ENCODE peak calls at places on chromosomes 3 and 15, in six cellular contexts. U is Peyer's patch, T is pancreas, G is IMR-90, D is tibial artery, M is aorta. K is an unnamed sample.
A peak's percentile ranks its signal among the peaks of the same experiment; 100 is the strongest.

GRCh38 chr3:35383719-35384555 is 255.4 kb upstream of the ARPP21 start:
- DNase-seq in U (no peak), T (no peak), G (no peak), D (no peak), M (no peak), K (no peak)

GRCh38 chr3:15220056-15220455 is 14.0 kb downstream of the CAPN7 start:
- DNase-seq in U (no peak), T (no peak), G (no peak), D (no peak), M (no peak), K (no peak)

GRCh38 chr15:65414841-65415621 is 7.7 kb downstream of the IGDCC4 start:
- DNase-seq in U (no peak), T (peak; percentile 70), G (peak; percentile 76), D (no peak), M (no peak), K (no peak)

GRCh38 chr15:89665449-89666146 is 10.3 kb upstream of the KIF7 start:
- DNase-seq in U (peak; percentile 66), T (peak; percentile 55), G (peak; percentile 59), D (peak; percentile 80), M (peak; percentile 91), K (no peak)

GRCh38 chr15:34582461-34583357 is 742 bp downstream of the GOLGA8B start:
- DNase-seq in U (peak; percentile 60), T (peak; percentile 63), G (peak; percentile 8), D (no peak), M (peak; percentile 77), K (peak; percentile 28)

GRCh38 chr15:45199136-45199810 is 11.5 kb upstream of the SHF start:
- DNase-seq in U (peak; percentile 67), T (peak; percentile 23), G (no peak), D (no peak), M (no peak), K (peak; percentile 60)

GRCh38 chr3:48090166-48090939 is 74.1 kb upstream of the MAP4 start:
- DNase-seq in U (no peak), T (no peak), G (no peak), D (no peak), M (no peak), K (no peak)

GRCh38 chr15:92648190-92648875 is 7.2 kb downstream of the FAM174B start:
- DNase-seq in U (no peak), T (no peak), G (no peak), D (no peak), M (no peak), K (no peak)

GRCh38 chr3:100737334-100737733 is 28.0 kb downstream of the TFG start:
- DNase-seq in U (no peak), T (no peak), G (peak; percentile 15), D (no peak), M (no peak), K (peak; percentile 1)

GRCh38 chr15:69475769-69476358 is 23.2 kb downstream of the RPLP1 start:
- DNase-seq in U (peak; percentile 91), T (peak; percentile 61), G (peak; percentile 63), D (peak; percentile 85), M (peak; percentile 92), K (peak; percentile 77)

GRCh38 chr15:89462198-89462912 is 34.0 kb downstream of the RHCG start:
- DNase-seq in U (no peak), T (peak; percentile 89), G (peak; percentile 23), D (no peak), M (peak; percentile 33), K (no peak)

GRCh38 chr3:20250786-20251185 is 64.8 kb upstream of the SGO1 start:
- DNase-seq in U (no peak), T (no peak), G (no peak), D (no peak), M (no peak), K (no peak)

GRCh38 chr15:65355983-65356353 is 21.8 kb downstream of the IGDCC3 start:
- DNase-seq in U (no peak), T (no peak), G (no peak), D (no peak), M (peak; percentile 20), K (no peak)

GRCh38 chr3:177995733-177996085 is 540.5 kb upstream of the KCNMB2 start:
- DNase-seq in U (no peak), T (no peak), G (no peak), D (no peak), M (no peak), K (no peak)

GRCh38 chr3:188061133-188061532 is 92.8 kb upstream of the LPP start:
- DNase-seq in U (peak; percentile 86), T (no peak), G (peak; percentile 64), D (no peak), M (no peak), K (peak; percentile 11)

GRCh38 chr3:187360087-187360486 is 8.1 kb upstream of the RTP4 start:
- DNase-seq in U (no peak), T (no peak), G (no peak), D (no peak), M (no peak), K (no peak)

GRCh38 chr15:62532367-62532766 is 367.3 kb upstream of the C2CD4B start:
- DNase-seq in U (no peak), T (no peak), G (no peak), D (no peak), M (no peak), K (no peak)

GRCh38 chr3:147816770-147817169 is 407.6 kb downstream of the ZIC1 start:
- DNase-seq in U (peak; percentile 83), T (no peak), G (no peak), D (no peak), M (no peak), K (no peak)

GRCh38 chr15:66109826-66110225 is 143.7 kb downstream of the MEGF11 start:
- DNase-seq in U (no peak), T (no peak), G (no peak), D (no peak), M (no peak), K (no peak)

GRCh38 chr3:65950340-65951326 is 88.1 kb downstream of the MAGI1 start:
- DNase-seq in U (no peak), T (no peak), G (no peak), D (no peak), M (no peak), K (no peak)

GRCh38 chr15:96339662-96340347 is 9.3 kb downstream of the NR2F2 start:
- DNase-seq in U (no peak), T (no peak), G (no peak), D (no peak), M (no peak), K (no peak)

GRCh38 chr15:96340348-96340610 is 9.8 kb downstream of the NR2F2 start:
- DNase-seq in U (no peak), T (no peak), G (no peak), D (no peak), M (no peak), K (no peak)

GRCh38 chr15:96341465-96342142 is 11.1 kb downstream of the NR2F2 start:
- DNase-seq in U (peak; percentile 42), T (no peak), G (no peak), D (peak; percentile 66), M (peak; percentile 77), K (no peak)

GRCh38 chr15:96342143-96342466 is 11.6 kb downstream of the NR2F2 start:
- DNase-seq in U (no peak), T (no peak), G (no peak), D (no peak), M (no peak), K (no peak)

GRCh38 chr15:96340611-96341464 is 10.3 kb downstream of the NR2F2 start:
- DNase-seq in U (peak; percentile 50), T (no peak), G (peak; percentile 73), D (peak; percentile 73), M (peak; percentile 81), K (no peak)
- H3K4me1 ChIP-seq in U (no peaks in the 10 kb centered on the region), T (no peaks in the 10 kb centered on the region), G (peaks cover 31% of the 10 kb centered on the region), D (peaks cover 14% of the 10 kb centered on the region), M (no peaks in the 10 kb centered on the region), K (no peaks in the 10 kb centered on the region)

GRCh38 chr3:13901935-13902584 is 22.2 kb upstream of the WNT7A start:
- DNase-seq in U (no peak), T (no peak), G (no peak), D (no peak), M (no peak), K (no peak)
- H3K9me3 ChIP-seq in U (peaks cover 25% of the 10 kb centered on the region), T (no peaks in the 10 kb centered on the region), G (peaks cover 13% of the 10 kb centered on the region), D (peaks cover 3% of the 10 kb centered on the region), M (peaks cover 11% of the 10 kb centered on the region), K (peaks cover 11% of the 10 kb centered on the region)

GRCh38 chr3:129314757-129315385 is 36.2 kb downstream of the HMCES start:
- DNase-seq in U (peak; percentile 91), T (peak; percentile 79), G (peak; percentile 83), D (peak; percentile 94), M (peak; percentile 94), K (peak; percentile 38)

GRCh38 chr3:129317876-129318275 is 39.2 kb downstream of the HMCES start:
- DNase-seq in U (peak; percentile 49), T (no peak), G (no peak), D (no peak), M (no peak), K (no peak)

GRCh38 chr3:129317014-129317771 is 38.5 kb downstream of the HMCES start:
- DNase-seq in U (no peak), T (no peak), G (no peak), D (peak; percentile 51), M (no peak), K (no peak)

GRCh38 chr3:129315386-129315991 is 36.8 kb downstream of the HMCES start:
- DNase-seq in U (no peak), T (peak; percentile 31), G (peak; percentile 21), D (peak; percentile 79), M (peak; percentile 85), K (peak; percentile 42)

GRCh38 chr3:129316121-129317013 is 37.7 kb downstream of the HMCES start:
- DNase-seq in U (peak; percentile 93), T (peak; percentile 79), G (peak; percentile 76), D (peak; percentile 91), M (peak; percentile 95), K (peak; percentile 94)
- H3K4me1 ChIP-seq in U (peaks cover 22% of the 10 kb centered on the region), T (no peaks in the 10 kb centered on the region), G (peaks cover 6% of the 10 kb centered on the region), D (peaks cover 28% of the 10 kb centered on the region), M (no peaks in the 10 kb centered on the region), K (peaks cover 10% of the 10 kb centered on the region)

GRCh38 chr3:13818919-13819318 is 61.0 kb downstream of the WNT7A start:
- DNase-seq in U (no peak), T (no peak), G (no peak), D (no peak), M (peak; percentile 70), K (no peak)

GRCh38 chr3:13812039-13812438 is 67.8 kb downstream of the WNT7A start:
- DNase-seq in U (no peak), T (no peak), G (no peak), D (no peak), M (peak; percentile 32), K (no peak)

GRCh38 chr3:13821156-13821555 is 58.7 kb downstream of the WNT7A start:
- DNase-seq in U (no peak), T (no peak), G (no peak), D (no peak), M (peak; percentile 19), K (no peak)

GRCh38 chr3:13811614-13812013 is 68.3 kb downstream of the WNT7A start:
- DNase-seq in U (no peak), T (no peak), G (no peak), D (no peak), M (peak; percentile 20), K (no peak)

DNA sequence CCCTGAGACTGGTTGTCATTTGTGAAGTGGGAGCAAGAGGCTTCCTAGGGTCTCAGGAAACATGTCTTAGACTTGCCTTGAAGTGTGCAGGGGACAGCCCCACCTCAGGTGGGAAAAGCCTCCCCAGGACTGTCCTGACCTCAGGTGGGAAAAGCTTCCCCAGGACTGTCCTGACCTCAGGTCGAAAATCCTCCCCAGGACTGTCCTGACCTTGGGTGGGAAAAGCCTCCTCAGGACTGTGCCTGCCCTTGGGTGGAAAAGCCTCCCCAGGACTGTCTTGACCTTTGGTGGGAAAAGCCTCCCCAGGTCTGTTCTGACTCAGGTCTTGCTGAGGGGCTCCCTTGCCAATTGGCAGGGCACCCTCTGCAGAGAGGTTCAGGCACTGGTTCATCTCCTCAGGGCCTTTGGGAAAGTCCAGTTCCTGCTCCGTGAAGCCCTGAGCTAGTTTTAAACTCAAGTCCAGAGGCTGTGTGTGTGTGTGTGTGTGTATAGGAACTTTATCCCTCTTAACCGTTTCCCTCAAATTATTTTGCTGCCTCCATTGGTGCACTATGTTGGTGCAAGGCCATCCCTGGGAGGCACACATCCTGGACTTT is 64.7 kb downstream of the WNT7A start:
- DNase-seq in U (no peak), T (no peak), G (no peak), D (no peak), M (peak; percentile 37), K (no peak)
- H3K9me3 ChIP-seq in U (peaks cover 32% of the 10 kb centered on the region), T (no peaks in the 10 kb centered on the region), G (peaks cover 55% of the 10 kb centered on the region), D (peaks cover 11% of the 10 kb centered on the region), M (peaks cover 33% of the 10 kb centered on the region), K (peaks cover 33% of the 10 kb centered on the region)

K was measured in naive thymus-derived CD4-positive, alpha-beta T cell.